ENCODE peak calls at places on chromosomes 6 and 20, in five cellular contexts. G is MM.1S; S is CD4-positive, alpha-beta T cell; Q is esophagus squamous epithelium; I is A549. F is an unnamed sample.

GRCh38 chr6:106799008-106799952 is 169.9 kb downstream of the QRSL1 start:
- DNase-seq in G (peak), S (no peak), Q (no peak), I (peak), F (peak)

GRCh38 chr6:97925504-97925903 is 642.5 kb upstream of the MMS22L start:
- DNase-seq in G (no peak), S (no peak), Q (no peak), I (no peak), F (no peak)

GRCh38 chr20:3115190-3116107 is 30.9 kb upstream of the AVP start:
- DNase-seq in G (peak), S (peak), Q (no peak), I (peak), F (peak)

GRCh38 chr6:109687271-109687721 is 3.7 kb downstream of the AK9 start:
- DNase-seq in G (no peak), S (no peak), Q (no peak), I (no peak), F (peak)

GRCh38 chr20:64159711-64160110 is 4.5 kb upstream of the MYT1 start:
- DNase-seq in G (no peak), S (no peak), Q (no peak), I (no peak), F (no peak)

GRCh38 chr20:37804584-37805566 is 98.1 kb upstream of the VSTM2L start:
- DNase-seq in G (no peak), S (no peak), Q (peak), I (no peak), F (no peak)

GRCh38 chr6:3571206-3571815 is 114.5 kb upstream of the SLC22A23 start:
- DNase-seq in G (no peak), S (no peak), Q (no peak), I (no peak), F (no peak)

GRCh38 chr20:38751360-38751976 is 3.2 kb downstream of the ACTR5 start:
- DNase-seq in G (peak), S (no peak), Q (no peak), I (peak), F (peak)

GRCh38 chr6:151661928-151662327 is 145.6 kb upstream of the ESR1 start:
- DNase-seq in G (no peak), S (no peak), Q (no peak), I (no peak), F (no peak)
- TF ChIP-seq CTCF in G (no peak), S (no peak), Q (no peak), I (no peak), F (no peak)

GRCh38 chr6:1798965-1799325 is 189.2 kb downstream of the FOXC1 start:
- DNase-seq in G (no peak), S (no peak), Q (no peak), I (no peak), F (no peak)

GRCh38 chr6:1806935-1807334 is 197.2 kb downstream of the FOXC1 start:
- DNase-seq in G (no peak), S (no peak), Q (no peak), I (no peak), F (no peak)

GRCh38 chr6:1798303-1798964 is 188.7 kb downstream of the FOXC1 start:
- DNase-seq in G (no peak), S (no peak), Q (no peak), I (no peak), F (no peak)

GRCh38 chr6:1801401-1801800 is 191.7 kb downstream of the FOXC1 start:
- DNase-seq in G (no peak), S (no peak), Q (no peak), I (no peak), F (no peak)

DNA sequence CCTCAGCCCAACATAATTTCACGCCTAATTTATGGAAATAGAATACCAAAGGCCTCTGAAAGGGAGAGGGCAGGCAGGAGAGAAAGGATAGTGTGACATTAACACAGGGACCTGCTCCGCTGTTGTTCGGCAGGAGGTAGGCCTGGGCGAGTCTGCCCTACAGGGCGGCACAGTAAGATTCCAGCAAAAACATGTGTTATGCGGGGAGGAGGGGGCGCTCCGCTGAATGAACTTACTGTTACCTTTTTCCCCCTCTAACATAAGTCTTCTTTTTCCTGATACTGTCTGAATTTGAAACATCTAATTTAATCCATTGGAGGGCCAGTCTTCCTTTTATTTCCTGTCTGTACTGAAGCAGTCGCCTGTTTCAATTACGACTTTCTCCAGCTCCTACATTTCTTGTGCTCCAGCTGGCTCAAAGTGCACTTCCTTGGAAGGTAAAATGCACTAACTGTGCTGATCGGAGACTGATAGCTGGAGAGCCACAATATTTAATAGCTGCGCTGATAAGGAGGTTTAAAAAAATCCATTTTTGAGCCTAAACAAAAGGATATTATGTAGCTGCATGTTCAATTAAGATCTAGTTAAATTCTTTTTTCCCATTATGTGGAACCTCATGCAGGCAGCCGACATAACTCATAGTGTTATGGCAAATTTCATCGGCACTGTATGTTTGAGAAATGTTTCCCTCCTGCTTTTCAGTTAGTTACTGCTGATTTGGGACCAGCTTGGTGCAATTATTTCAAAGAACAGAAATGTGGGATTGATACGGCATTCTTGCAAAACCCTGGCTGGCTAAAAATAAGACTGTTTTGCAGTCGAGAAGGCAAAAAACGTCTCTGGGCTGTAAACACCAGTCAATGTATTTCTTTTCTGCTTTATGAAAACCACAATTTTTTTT is 193.0 kb downstream of the FOXC1 start:
- DNase-seq in G (no peak), S (no peak), Q (no peak), I (no peak), F (no peak)
- H3K27ac ChIP-seq in G (no peak), S (no peak), Q (no peak), I (no peak), F (no peak)

DNA sequence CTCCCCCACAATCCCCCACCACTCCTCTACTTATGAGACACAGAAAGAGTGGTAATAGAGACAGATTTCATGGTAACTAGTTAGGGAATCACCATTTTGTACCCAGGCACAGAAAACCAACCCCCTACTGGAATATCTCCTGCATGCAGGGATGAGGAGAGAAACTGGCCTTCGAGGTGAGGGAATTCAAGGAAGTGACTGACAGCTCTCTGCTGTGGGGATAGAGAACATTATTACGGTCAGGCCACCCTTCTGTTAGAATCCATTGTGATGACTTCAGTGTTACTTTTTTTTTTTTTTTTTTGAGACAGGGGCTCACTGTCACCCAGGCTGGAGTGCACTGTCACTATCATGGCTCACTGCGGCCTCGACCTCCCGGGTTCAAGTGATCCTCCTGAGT is 9.6 kb upstream of the ZHX3 start:
- DNase-seq in G (no peak), S (no peak), Q (no peak), I (no peak), F (no peak)
- TF ChIP-seq CTCF in G (no peak), S (no peak), Q (no peak), I (no peak), F (no peak)

GRCh38 chr6:12603711-12604049 is 112.9 kb upstream of the PHACTR1 start:
- DNase-seq in G (no peak), S (no peak), Q (no peak), I (no peak), F (no peak)

GRCh38 chr6:12601881-12602280 is 114.7 kb upstream of the PHACTR1 start:
- DNase-seq in G (no peak), S (no peak), Q (no peak), I (no peak), F (no peak)

GRCh38 chr6:12602342-12602741 is 114.2 kb upstream of the PHACTR1 start:
- DNase-seq in G (no peak), S (no peak), Q (no peak), I (no peak), F (no peak)

GRCh38 chr6:12605888-12606345 is 110.7 kb upstream of the PHACTR1 start:
- DNase-seq in G (peak), S (no peak), Q (no peak), I (peak), F (peak)

GRCh38 chr6:12602951-12603710 is 113.4 kb upstream of the PHACTR1 start:
- DNase-seq in G (peak), S (no peak), Q (no peak), I (peak), F (peak)
- H3K27ac ChIP-seq in G (no peak), S (no peak), Q (no peak), I (peak), F (no peak)

DNA sequence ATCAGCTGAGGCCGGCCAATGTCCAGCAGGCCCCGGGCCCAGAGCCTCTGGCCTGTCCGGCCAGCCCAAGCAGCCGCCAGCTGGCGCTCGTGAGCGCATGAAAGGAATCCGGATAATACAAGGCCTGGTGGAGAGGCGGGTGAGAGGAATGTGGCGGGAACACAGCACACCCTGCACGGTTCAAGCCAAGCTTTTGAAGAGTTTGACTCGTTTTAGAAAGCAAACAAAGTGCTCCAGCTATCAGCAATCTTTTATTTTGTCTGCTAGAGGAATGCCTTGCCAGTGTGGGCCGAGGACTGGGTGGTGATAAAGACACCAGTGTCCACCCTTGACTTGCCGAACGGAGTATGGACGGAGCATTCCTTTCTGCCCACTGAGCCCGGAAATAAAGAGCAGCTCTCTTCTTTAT is 9.3 kb upstream of the NEDD9 start:
- DNase-seq in G (no peak), S (no peak), Q (no peak), I (no peak), F (no peak)
- TF ChIP-seq CTCF in G (no peak), S (no peak), Q (peak), I (no peak), F (no peak)